ENCODE peak calls at places on chromosomes 3 and 15, in nine cellular contexts. G is Peyer's patch; U is CD8-positive, alpha-beta T cell; L is stimulated activated CD4-positive, alpha-beta T cell treated with anti-CD3 and anti-CD28 coated beads, TNF-alpha, amount 100 ng/mL, for 1 hour; M is cardiac fibroblast; K is T-helper 22 cell; X is ACHN; S is fibroblast of pulmonary artery; Z is HTR-8/SVneo. V is an unnamed sample.

GRCh38 chr3:128152419-128153155 is 694 bp upstream of the EEFSEC start:
- DNase-seq in G (no peak), U (no peak), L (peak), M (no peak), K (no peak), X (peak), S (peak), Z (no peak), V (no peak)

GRCh38 chr3:129809297-129809696 is 84.2 kb downstream of the TMCC1 start:
- DNase-seq in G (no peak), U (no peak), L (no peak), M (peak), K (no peak), X (no peak), S (peak), Z (no peak), V (no peak)

GRCh38 chr3:38604246-38604645 is 45.2 kb downstream of the SCN5A start:
- DNase-seq in G (no peak), U (no peak), L (no peak), M (no peak), K (no peak), X (no peak), S (no peak), Z (no peak), V (no peak)

GRCh38 chr15:41231536-41231935 is 468 bp downstream of the CHP1 start:
- DNase-seq in G (no peak), U (no peak), L (no peak), M (peak), K (no peak), X (no peak), S (peak), Z (no peak), V (no peak)

GRCh38 chr3:151307583-151307982 is 9.0 kb downstream of the GPR87 start:
- DNase-seq in G (no peak), U (no peak), L (no peak), M (no peak), K (no peak), X (no peak), S (no peak), Z (no peak), V (no peak)

GRCh38 chr3:65595997-65596300 is 442.8 kb downstream of the MAGI1 start:
- DNase-seq in G (no peak), U (no peak), L (no peak), M (no peak), K (no peak), X (no peak), S (no peak), Z (no peak), V (no peak)

GRCh38 chr3:98657429-98657828 is 64.0 kb upstream of the CPOX start:
- DNase-seq in G (no peak), U (peak), L (no peak), M (no peak), K (no peak), X (peak), S (no peak), Z (no peak), V (no peak)

GRCh38 chr15:35481992-35482391 is 64.0 kb downstream of the DPH6 start:
- DNase-seq in G (no peak), U (peak), L (no peak), M (peak), K (no peak), X (peak), S (peak), Z (peak), V (peak)

GRCh38 chr3:49171119-49171774 is at the start of gene KLHDC8B:
- DNase-seq in G (peak), U (peak), L (peak), M (peak), K (peak), X (peak), S (peak), Z (peak), V (peak)

GRCh38 chr3:138042043-138042442 is 32.1 kb downstream of the CLDN18 start:
- DNase-seq in G (no peak), U (no peak), L (no peak), M (peak), K (no peak), X (no peak), S (peak), Z (no peak), V (peak)

GRCh38 chr3:173553635-173554280 is 156.2 kb downstream of the NLGN1 start:
- DNase-seq in G (no peak), U (no peak), L (no peak), M (peak), K (no peak), X (peak), S (peak), Z (peak), V (peak)

GRCh38 chr3:67685499-67685898 is 31.1 kb upstream of the SUCLG2 start:
- DNase-seq in G (peak), U (no peak), L (no peak), M (no peak), K (no peak), X (no peak), S (no peak), Z (no peak), V (no peak)

GRCh38 chr3:179973024-179973423 is 63.7 kb downstream of the PEX5L start:
- DNase-seq in G (no peak), U (no peak), L (no peak), M (no peak), K (no peak), X (no peak), S (no peak), Z (no peak), V (no peak)

GRCh38 chr3:129003578-129004112 is 2.5 kb downstream of the EFCC1 start:
- DNase-seq in G (no peak), U (peak), L (peak), M (no peak), K (no peak), X (peak), S (no peak), Z (no peak), V (no peak)

GRCh38 chr3:133598405-133598804 is 24.9 kb downstream of the CDV3 start:
- DNase-seq in G (no peak), U (no peak), L (no peak), M (no peak), K (no peak), X (no peak), S (no peak), Z (no peak), V (no peak)

GRCh38 chr3:4528802-4529201 is 35.7 kb downstream of the ITPR1 start:
- DNase-seq in G (no peak), U (no peak), L (no peak), M (peak), K (no peak), X (no peak), S (peak), Z (no peak), V (no peak)

GRCh38 chr3:30084971-30085403 is 521.4 kb upstream of the TGFBR2 start:
- DNase-seq in G (no peak), U (no peak), L (no peak), M (no peak), K (no peak), X (no peak), S (no peak), Z (no peak), V (peak)

GRCh38 chr3:190238871-190239270 is 83.4 kb downstream of the CLDN1 start:
- DNase-seq in G (no peak), U (no peak), L (no peak), M (no peak), K (no peak), X (no peak), S (no peak), Z (no peak), V (no peak)

GRCh38 chr3:193869221-193870201 is 266.4 kb upstream of the HES1 start:
- DNase-seq in G (no peak), U (no peak), L (no peak), M (peak), K (no peak), X (peak), S (peak), Z (peak), V (peak)

GRCh38 chr3:135229018-135229495 is 434.0 kb downstream of the EPHB1 start:
- DNase-seq in G (no peak), U (no peak), L (no peak), M (no peak), K (no peak), X (no peak), S (no peak), Z (no peak), V (no peak)